ENCODE peak calls at places on chromosome 14, in four cellular contexts. E is RWPE2, T is endothelial cell, M is fibroblast of villous mesenchyme. C is an unnamed sample.

GRCh38 chr14:52048641-52049204 is 20.1 kb downstream of the NID2 start:
- DNase-seq in E (no peak), T (no peak), M (no peak), C (no peak)

GRCh38 chr14:68627868-68628604 is 164.8 kb downstream of the ZFP36L1 start:
- DNase-seq in E (peak; percentile 55), T (peak; percentile 32), M (no peak), C (peak; percentile 52)

GRCh38 chr14:52266782-52267181 is 716 bp upstream of the PTGDR start:
- DNase-seq in E (no peak), T (no peak), M (no peak), C (no peak)

GRCh38 chr14:95185452-95186392 is 28.4 kb upstream of the DICER1 start:
- DNase-seq in E (no peak), T (no peak), M (peak; percentile 92), C (no peak)

GRCh38 chr14:32331227-32331597 is 2.1 kb downstream of the AKAP6 start:
- DNase-seq in E (no peak), T (no peak), M (no peak), C (no peak)

GRCh38 chr14:33163109-33163508 is 224.4 kb downstream of the NPAS3 start:
- DNase-seq in E (no peak), T (no peak), M (no peak), C (no peak)

GRCh38 chr14:72478397-72479025 is 415.4 kb downstream of the DPF3 start:
- DNase-seq in E (no peak), T (no peak), M (no peak), C (no peak)

GRCh38 chr14:76776306-76777251 is 15.3 kb downstream of the VASH1 start:
- DNase-seq in E (peak; percentile 60), T (no peak), M (no peak), C (no peak)

GRCh38 chr14:26526132-26526531 is 71.7 kb downstream of the NOVA1 start:
- DNase-seq in E (no peak), T (no peak), M (no peak), C (no peak)

GRCh38 chr14:67539116-67539515 is 6.0 kb downstream of the PLEKHH1 start:
- DNase-seq in E (no peak), T (no peak), M (no peak), C (no peak)

GRCh38 chr14:58865520-58866281 is 227.9 kb downstream of the DACT1 start:
- DNase-seq in E (no peak), T (no peak), M (peak; percentile 90), C (no peak)

GRCh38 chr14:99736600-99737371 is 52.7 kb downstream of the CYP46A1 start:
- DNase-seq in E (peak; percentile 68), T (no peak), M (no peak), C (no peak)

GRCh38 chr14:105853089-105853906 is 326.9 kb downstream of the TMEM121 start:
- DNase-seq in E (peak; percentile 62), T (no peak), M (no peak), C (no peak)